ENCODE peak calls at places on chromosomes 13 and 19, in five cellular contexts. Q, F, C, P and J are unnamed samples.

GRCh38 chr19:45638930-45639729 is at the start of gene EML2:
- DNase-seq in Q (peak), F (peak), C (peak), P (no peak), J (no peak)

GRCh38 chr19:10461047-10461949 is 41.0 kb downstream of the PDE4A start:
- DNase-seq in Q (peak), F (peak), C (peak), P (peak), J (no peak)

GRCh38 chr19:55700813-55701212 is 25.8 kb downstream of the EPN1 start:
- DNase-seq in Q (no peak), F (no peak), C (no peak), P (no peak), J (no peak)

GRCh38 chr13:48246097-48246496 is 13.1 kb downstream of the ITM2B start:
- DNase-seq in Q (no peak), F (no peak), C (no peak), P (no peak), J (no peak)

GRCh38 chr19:49097453-49098288 is 12.4 kb downstream of the SNRNP70 start:
- DNase-seq in Q (peak), F (peak), C (no peak), P (no peak), J (no peak)

GRCh38 chr13:80716610-80717081 is 375.7 kb upstream of the SPRY2 start:
- DNase-seq in Q (no peak), F (peak), C (no peak), P (no peak), J (no peak)

GRCh38 chr19:49637865-49638350 is 2.0 kb downstream of the RRAS start:
- DNase-seq in Q (no peak), F (peak), C (peak), P (no peak), J (peak)

GRCh38 chr19:29843180-29844051 is 31.6 kb downstream of the CCNE1 start:
- DNase-seq in Q (no peak), F (no peak), C (peak), P (no peak), J (no peak)

GRCh38 chr13:101661839-101662238 is 209.4 kb downstream of the ITGBL1 start:
- DNase-seq in Q (no peak), F (peak), C (no peak), P (no peak), J (no peak)

GRCh38 chr13:38542601-38543000 is 144.3 kb upstream of the FREM2 start:
- DNase-seq in Q (no peak), F (no peak), C (no peak), P (peak), J (no peak)

GRCh38 chr19:16288544-16288943 is 36.1 kb upstream of the KLF2 start:
- DNase-seq in Q (no peak), F (peak), C (no peak), P (no peak), J (no peak)

GRCh38 chr19:49824662-49825061 is 6.6 kb downstream of the MED25 start:
- DNase-seq in Q (no peak), F (no peak), C (no peak), P (no peak), J (no peak)

GRCh38 chr13:73782781-73783180 is 351.4 kb downstream of the KLF12 start:
- DNase-seq in Q (no peak), F (no peak), C (no peak), P (no peak), J (no peak)

GRCh38 chr19:39052243-39052746 is 19.9 kb upstream of the FBXO27 start:
- DNase-seq in Q (peak), F (peak), C (peak), P (no peak), J (no peak)
- TF ChIP-seq CTCF in Q (peak), F (peak), C (peak), P (peak), J (peak)

DNA sequence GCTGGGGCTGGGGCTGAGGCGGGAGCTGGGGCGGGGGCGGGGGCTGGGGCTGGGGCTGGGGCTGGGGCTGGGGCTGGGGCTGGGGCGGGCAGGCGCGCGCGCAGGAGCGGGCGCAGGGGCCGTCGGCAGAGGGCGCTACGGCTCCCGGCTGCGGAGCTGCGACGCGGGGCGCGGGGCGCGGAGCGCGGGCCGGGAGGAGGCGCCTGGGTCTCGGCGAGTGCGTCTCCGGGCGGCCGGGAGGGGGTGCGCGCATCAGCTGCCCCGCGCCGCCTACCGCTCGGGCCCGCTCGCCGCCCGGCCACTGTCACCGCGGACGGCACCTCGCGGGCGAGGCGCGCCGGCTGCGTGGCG is 416 bp upstream of the MTUS2 start:
- DNase-seq in Q (peak), F (peak), C (no peak), P (no peak), J (no peak)
- TF ChIP-seq CTCF in Q (peak), F (peak), C (no peak), P (no peak), J (no peak)

DNA sequence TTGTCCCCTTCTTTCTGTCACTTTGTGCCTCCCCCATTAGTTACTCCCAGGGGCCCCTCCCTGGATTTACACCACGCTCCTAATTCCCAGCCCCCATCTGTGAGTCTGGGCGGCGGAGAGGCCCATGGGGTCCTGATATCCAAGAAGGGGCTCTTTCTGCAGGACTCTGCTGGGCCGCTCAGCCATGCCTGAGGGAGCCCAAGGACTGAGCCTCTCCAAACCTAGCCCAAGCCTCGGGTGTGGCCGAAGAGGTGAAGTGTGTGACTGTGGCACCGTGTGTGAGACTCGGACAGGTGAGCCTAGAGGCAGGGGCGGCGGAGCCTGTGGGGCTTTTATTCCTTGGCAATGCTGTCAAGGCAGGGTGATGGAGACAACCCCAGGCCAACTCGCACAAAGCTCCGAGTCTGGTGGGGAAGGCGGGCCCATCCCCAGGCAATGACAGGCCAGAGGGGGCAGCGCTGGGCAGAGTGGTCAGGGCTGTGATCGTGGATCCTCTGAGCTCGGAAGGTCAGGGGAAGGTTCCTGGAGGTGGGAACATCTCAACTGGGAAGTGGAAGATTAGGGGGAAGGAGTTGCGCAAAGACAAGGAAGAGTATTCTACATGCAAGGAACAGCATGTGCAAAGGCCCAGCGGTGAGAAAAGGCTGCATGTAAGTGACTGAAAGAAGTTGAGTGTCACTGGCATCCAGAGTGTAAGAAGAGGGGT is 1.6 kb downstream of the PLEKHG2 start:
- DNase-seq in Q (no peak), F (no peak), C (no peak), P (no peak), J (no peak)
- TF ChIP-seq CTCF in Q (peak), F (peak), C (no peak), P (peak), J (peak)

DNA sequence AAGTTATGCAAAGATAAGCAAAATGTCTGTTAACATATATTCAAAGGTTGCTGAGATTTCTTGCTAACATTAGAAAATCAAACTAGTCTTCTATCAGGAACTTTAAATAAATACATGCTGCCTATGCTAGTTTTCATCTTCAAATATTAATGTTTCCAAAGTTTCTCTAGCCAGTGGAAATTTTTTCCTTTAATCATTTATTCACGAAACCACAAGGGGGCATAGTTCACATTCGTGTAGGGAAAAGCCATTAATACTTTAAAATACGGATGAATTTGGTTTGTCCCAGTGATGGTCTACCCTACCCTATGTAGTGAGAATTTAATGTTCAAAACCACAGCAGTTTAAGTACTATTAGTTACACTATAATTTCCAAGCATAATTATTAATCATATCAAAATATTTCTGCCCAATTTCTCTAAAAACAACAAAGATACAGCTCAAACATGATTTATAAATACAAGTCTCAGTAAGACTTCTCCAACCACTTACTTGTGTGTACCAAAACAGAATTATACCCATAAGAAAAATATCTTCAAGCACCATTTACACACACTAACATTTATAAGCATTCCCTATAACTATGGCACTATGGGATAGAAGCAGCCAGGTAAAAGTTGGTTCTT is 16.2 kb downstream of the NUFIP1 start:
- DNase-seq in Q (no peak), F (peak), C (no peak), P (no peak), J (no peak)
- TF ChIP-seq CTCF in Q (peak), F (peak), C (no peak), P (peak), J (peak)